ENCODE peak calls at places on chromosomes 1 and 21, in five cellular contexts. O, H, V, A and M are unnamed samples.

GRCh38 chr1:32925360-32926142 is 24.4 kb upstream of the TMEM54 start:
- DNase-seq in O (no peak), H (no peak), V (peak), A (no peak), M (no peak)

GRCh38 chr21:32278068-32278467 is 781 bp downstream of the MIS18A start:
- DNase-seq in O (no peak), H (no peak), V (peak), A (no peak), M (no peak)

GRCh38 chr1:48055854-48056253 is 58.7 kb upstream of the TRABD2B start:
- DNase-seq in O (no peak), H (no peak), V (no peak), A (no peak), M (no peak)

GRCh38 chr1:42680921-42681683 is 1.1 kb upstream of the YBX1 start:
- DNase-seq in O (no peak), H (no peak), V (peak), A (no peak), M (no peak)

GRCh38 chr1:165364432-165365133 is 8.1 kb upstream of the LMX1A start:
- DNase-seq in O (no peak), H (no peak), V (peak), A (no peak), M (peak)

GRCh38 chr1:54268714-54269297 is 68.8 kb downstream of the MRPL37 start:
- DNase-seq in O (no peak), H (no peak), V (no peak), A (no peak), M (no peak)

GRCh38 chr1:182761396-182762395 is 27.9 kb upstream of the NPL start:
- DNase-seq in O (no peak), H (no peak), V (peak), A (no peak), M (peak)

GRCh38 chr1:7591565-7591964 is 179.5 kb upstream of the VAMP3 start:
- DNase-seq in O (no peak), H (no peak), V (no peak), A (no peak), M (no peak)

GRCh38 chr1:24641646-24642151 is 1.4 kb upstream of the SRRM1 start:
- DNase-seq in O (no peak), H (no peak), V (peak), A (no peak), M (peak)

GRCh38 chr1:228238007-228238406 is 30.2 kb downstream of the OBSCN start:
- DNase-seq in O (no peak), H (no peak), V (no peak), A (no peak), M (no peak)

GRCh38 chr1:18955442-18956188 is 861 bp downstream of the IFFO2 start:
- DNase-seq in O (peak), H (no peak), V (peak), A (no peak), M (no peak)

GRCh38 chr1:199226163-199226562 is 587.3 kb downstream of the PTPRC start:
- DNase-seq in O (no peak), H (peak), V (peak), A (peak), M (peak)

GRCh38 chr21:25561668-25562641 is 45.3 kb downstream of the MRPL39 start:
- DNase-seq in O (peak), H (peak), V (peak), A (peak), M (peak)

GRCh38 chr1:168752171-168752570 is 23.2 kb upstream of the DPT start:
- DNase-seq in O (no peak), H (no peak), V (no peak), A (no peak), M (no peak)

GRCh38 chr1:112937070-112937469 is 18.9 kb downstream of the SLC16A1 start:
- DNase-seq in O (no peak), H (no peak), V (peak), A (no peak), M (peak)

GRCh38 chr1:109864960-109865611 is 45.6 kb upstream of the CSF1 start:
- DNase-seq in O (no peak), H (peak), V (peak), A (no peak), M (peak)

GRCh38 chr1:239858058-239858457 is 233.6 kb upstream of the FMN2 start:
- DNase-seq in O (no peak), H (no peak), V (no peak), A (no peak), M (no peak)

GRCh38 chr1:2443285-2444137 is 31.1 kb upstream of the PEX10 start:
- DNase-seq in O (no peak), H (no peak), V (no peak), A (no peak), M (no peak)

GRCh38 chr1:99266731-99267130 is 2.4 kb downstream of the PLPPR4 start:
- DNase-seq in O (no peak), H (peak), V (peak), A (no peak), M (peak)

GRCh38 chr21:45035477-45035848 is 38.9 kb upstream of the ADARB1 start:
- DNase-seq in O (no peak), H (no peak), V (no peak), A (no peak), M (no peak)

GRCh38 chr21:25733859-25734653 is 648 bp downstream of the ATP5PF start:
- DNase-seq in O (no peak), H (peak), V (peak), A (no peak), M (peak)

GRCh38 chr1:60809204-60809985 is 273.0 kb upstream of the NFIA start:
- DNase-seq in O (no peak), H (no peak), V (no peak), A (no peak), M (peak)

GRCh38 chr1:109838838-109839240 is 71.8 kb upstream of the CSF1 start:
- DNase-seq in O (no peak), H (no peak), V (peak), A (no peak), M (no peak)